ENCODE peak calls at places on chromosomes 7 and 10, in four cellular contexts. E, K, A and Q are unnamed samples.

GRCh38 chr10:67815571-67816059 is 22.4 kb downstream of the DNAJC12 start:
- DNase-seq in K (no peak), E (no peak), A (no peak), Q (no peak)

GRCh38 chr7:51029586-51030230 is 247.0 kb upstream of the GRB10 start:
- DNase-seq in A (no peak), K (no peak), E (no peak), Q (no peak)

GRCh38 chr7:144009361-144009760 is 9.2 kb downstream of the OR6B1 start:
- DNase-seq in A (no peak), E (no peak), K (no peak), Q (no peak)

GRCh38 chr10:102412293-102412692 is 6.3 kb downstream of the PSD start:
- DNase-seq in K (no peak), E (no peak), A (peak; percentile 18), Q (no peak)

GRCh38 chr7:30281791-30282190 is 2.6 kb upstream of the ZNRF2 start:
- DNase-seq in K (no peak), E (no peak), A (no peak), Q (no peak)

GRCh38 chr10:3099291-3100092 is 32.1 kb downstream of the PFKP start:
- DNase-seq in E (no peak), A (no peak), K (no peak), Q (no peak)

GRCh38 chr7:106659963-106660861 is 746 bp downstream of the CCDC71L start:
- DNase-seq in E (peak; percentile 74), K (peak; percentile 91), A (peak; percentile 82), Q (peak; percentile 35)

GRCh38 chr10:100339236-100339635 is 7.8 kb upstream of the SCD start:
- DNase-seq in A (no peak), K (peak; percentile 38), E (no peak), Q (no peak)

GRCh38 chr7:135853008-135853407 is 104.4 kb upstream of the FAM180A start:
- DNase-seq in A (no peak), E (no peak), K (no peak), Q (no peak)

GRCh38 chr7:6545398-6546126 is 5.7 kb downstream of the GRID2IP start:
- DNase-seq in K (no peak), A (no peak), E (no peak), Q (no peak)

GRCh38 chr10:71725998-71726672 is 6.6 kb upstream of the C10orf105 start:
- DNase-seq in E (no peak), K (peak; percentile 66), A (no peak), Q (no peak)

GRCh38 chr10:93465806-93466675 is 16.1 kb downstream of the MYOF start:
- DNase-seq in K (no peak), A (peak; percentile 69), E (peak; percentile 85), Q (peak; percentile 70)

GRCh38 chr7:149741629-149742028 is 31.8 kb downstream of the ZNF467 start:
- DNase-seq in E (no peak), K (no peak), A (no peak), Q (no peak)

GRCh38 chr10:128275405-128275804 is 149.2 kb upstream of the MKI67 start:
- DNase-seq in A (no peak), K (no peak), E (no peak), Q (no peak)
- TF ChIP-seq CTCF in A (no peak), K (no peak), E (no peak), Q (no peak)

DNA sequence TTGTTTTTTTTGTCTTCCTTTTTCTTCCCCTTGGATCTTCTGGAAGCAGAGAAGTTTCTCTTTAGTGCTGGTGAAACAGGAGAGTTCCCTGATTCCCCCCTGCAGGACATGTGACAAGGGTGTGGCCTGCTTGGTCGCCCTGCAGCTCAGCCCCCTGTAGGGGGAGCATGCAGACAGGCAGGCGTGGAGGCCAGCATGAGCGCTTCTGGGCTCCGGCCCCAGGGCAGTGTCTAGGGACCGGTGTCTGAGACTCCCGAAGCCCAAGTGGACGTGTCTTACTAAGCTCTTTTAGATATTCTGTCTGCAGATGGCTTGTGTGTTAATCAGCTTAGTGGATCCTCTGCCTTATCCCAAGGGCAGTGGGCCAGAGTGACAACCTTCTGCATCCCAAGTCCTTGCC is 26.1 kb downstream of the PRSS58 start:
- DNase-seq in E (no peak), K (no peak), A (no peak), Q (no peak)
- TF ChIP-seq CTCF in E (peak; percentile 10), K (peak; percentile 11), A (no peak), Q (no peak)

GRCh38 chr7:49791089-49791741 is 17.8 kb downstream of the VWC2 start:
- DNase-seq in A (no peak), E (no peak), K (peak; percentile 65), Q (no peak)
- TF ChIP-seq CTCF in A (peak; percentile 26), E (peak; percentile 63), K (peak; percentile 78), Q (no peak)

GRCh38 chr7:91946549-91946948 is 5.9 kb downstream of the AKAP9 start:
- DNase-seq in A (no peak), K (no peak), E (no peak), Q (no peak)

GRCh38 chr7:91949221-91950009 is 8.8 kb downstream of the AKAP9 start:
- DNase-seq in A (no peak), K (peak; percentile 34), E (no peak), Q (no peak)

GRCh38 chr7:91942312-91942711 is 1.6 kb downstream of the AKAP9 start:
- DNase-seq in E (no peak), K (no peak), A (no peak), Q (no peak)

GRCh38 chr7:91947948-91948347 is 7.3 kb downstream of the AKAP9 start:
- DNase-seq in A (no peak), K (no peak), E (no peak), Q (no peak)

DNA sequence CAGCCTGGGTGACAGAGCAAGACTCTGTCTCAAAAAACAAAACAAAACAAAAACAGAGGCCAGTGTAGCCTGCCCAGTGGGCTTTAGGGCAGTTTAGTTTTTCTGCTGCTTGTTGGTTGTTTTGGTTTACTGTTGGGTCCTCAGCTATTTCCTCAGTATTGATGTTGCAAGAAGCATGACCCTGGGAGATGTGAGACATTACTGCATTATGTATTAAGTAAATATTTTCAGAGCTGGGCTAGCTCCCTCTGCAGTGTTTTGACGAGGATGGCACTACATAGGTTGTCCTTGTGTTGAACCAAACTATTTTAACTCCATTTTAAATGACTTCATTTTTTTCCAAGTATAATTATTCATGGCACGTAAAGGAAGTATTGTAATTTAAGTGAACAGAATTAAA is 4.8 kb downstream of the AKAP9 start:
- DNase-seq in K (no peak), E (no peak), A (no peak), Q (no peak)
- TF ChIP-seq CTCF in K (no peak), E (no peak), A (no peak), Q (no peak)

GRCh38 chr7:35714407-35714806 is 19.5 kb upstream of the HERPUD2 start:
- DNase-seq in E (no peak), K (no peak), A (no peak), Q (no peak)

GRCh38 chr7:35716038-35716803 is 21.3 kb upstream of the HERPUD2 start:
- DNase-seq in K (no peak), A (no peak), E (peak; percentile 41), Q (no peak)

GRCh38 chr7:35717013-35717412 is 22.1 kb upstream of the HERPUD2 start:
- DNase-seq in A (no peak), E (no peak), K (no peak), Q (no peak)

GRCh38 chr7:35712563-35713226 is 17.8 kb upstream of the HERPUD2 start:
- DNase-seq in E (no peak), K (no peak), A (no peak), Q (no peak)

GRCh38 chr7:35714862-35715261 is 19.9 kb upstream of the HERPUD2 start:
- DNase-seq in E (no peak), A (no peak), K (no peak), Q (no peak)
- TF ChIP-seq CTCF in E (peak; percentile 13), A (no peak), K (peak; percentile 31), Q (no peak)

DNA sequence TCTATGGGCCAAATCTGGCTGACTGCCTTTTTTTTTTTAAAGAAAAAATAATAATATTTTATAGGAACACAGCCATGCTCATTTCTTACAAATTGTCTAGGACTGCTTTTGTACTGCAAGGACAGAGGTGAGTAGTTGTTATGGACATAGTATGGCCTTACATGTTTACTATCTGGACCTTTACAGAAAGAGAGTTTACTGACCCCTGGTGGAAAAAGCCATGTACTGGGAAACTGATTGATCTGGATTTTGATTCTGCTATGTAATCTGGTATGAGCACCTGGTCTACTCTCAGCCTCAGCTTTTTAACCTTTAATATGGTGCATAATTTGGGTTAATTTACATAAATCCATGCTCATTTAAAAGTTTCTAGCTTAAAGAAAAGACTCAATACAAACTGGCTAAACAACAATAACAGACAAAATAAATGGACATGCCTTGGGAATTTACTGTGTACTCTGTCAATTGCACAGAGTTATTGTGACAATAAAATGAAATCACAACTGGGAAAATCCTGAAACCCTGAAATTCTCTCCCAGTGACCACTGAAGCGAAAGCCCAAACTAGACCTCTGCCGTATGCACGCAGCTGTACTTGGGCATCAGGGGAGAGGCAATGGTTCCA is 260.7 kb downstream of the BMPER start:
- DNase-seq in K (peak; percentile 14), A (no peak), E (no peak), Q (no peak)
- TF ChIP-seq CTCF in K (peak; percentile 27), A (peak; percentile 26), E (peak; percentile 51), Q (no peak)

GRCh38 chr10:15168781-15169554 is 475 bp upstream of the NMT2 start:
- DNase-seq in K (peak; percentile 99), A (peak; percentile 99), E (peak; percentile 98), Q (peak; percentile 81)

GRCh38 chr10:15169555-15170407 is 1.3 kb upstream of the NMT2 start:
- DNase-seq in K (peak; percentile 36), A (no peak), E (peak; percentile 10), Q (no peak)

GRCh38 chr10:15166325-15166724 is 2.2 kb downstream of the NMT2 start:
- DNase-seq in A (no peak), K (no peak), E (no peak), Q (no peak)

GRCh38 chr10:15168296-15168780 is at the start of gene NMT2:
- DNase-seq in A (peak; percentile 92), K (no peak), E (no peak), Q (peak; percentile 37)

DNA sequence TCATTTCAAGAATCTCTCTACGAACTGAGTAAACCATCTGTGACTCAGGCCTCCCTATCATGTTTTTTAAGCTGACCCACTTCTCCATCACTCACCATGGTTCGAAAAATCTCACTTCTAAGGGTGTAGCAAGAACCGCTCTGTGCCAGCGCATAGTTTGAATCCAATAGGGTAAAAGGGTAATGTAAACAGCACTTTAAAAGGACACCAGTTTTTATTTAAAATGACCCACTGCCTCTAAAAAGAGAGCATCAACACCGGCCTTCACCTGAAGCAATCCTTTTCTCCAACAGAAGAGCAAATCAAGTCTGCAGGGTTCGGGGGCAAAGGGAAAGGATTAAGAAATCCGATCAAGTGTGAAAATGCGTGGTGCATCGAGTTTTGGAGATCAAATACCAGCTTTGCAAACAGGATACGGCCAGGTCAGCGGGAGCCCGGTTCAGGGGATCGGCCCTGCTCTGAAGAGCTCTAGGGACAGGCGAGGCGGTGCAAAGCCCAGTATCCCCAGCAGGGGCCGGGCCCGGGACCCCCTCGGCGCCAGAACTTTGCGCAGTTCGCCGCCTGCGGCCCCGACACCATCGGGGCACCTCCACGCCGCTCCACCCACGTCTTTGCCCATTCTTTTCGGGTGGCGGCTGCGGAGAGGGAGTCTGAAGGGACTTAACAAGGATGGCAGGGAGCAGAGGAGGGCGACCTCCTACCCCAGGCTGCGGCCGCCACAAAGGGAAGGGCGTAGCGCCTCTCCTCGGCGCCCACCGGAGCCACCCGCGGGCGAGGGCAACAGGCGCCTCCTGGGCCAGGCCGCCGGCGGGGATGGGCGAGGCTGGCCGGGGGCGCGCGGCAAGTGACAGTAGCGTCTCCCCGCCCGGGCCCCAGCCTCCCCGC is 840 bp downstream of the NMT2 start:
- DNase-seq in K (peak; percentile 55), A (no peak), E (peak; percentile 44), Q (no peak)
- TF ChIP-seq CTCF in K (peak; percentile 16), A (no peak), E (peak; percentile 52), Q (no peak)